ENCODE peak calls at places on chromosomes 12 and 14, in nine cellular contexts. F is hepatocyte; U is CD4-positive, CD25-positive, alpha-beta regulatory T cell; K is fibroblast of lung; O is CD4-positive, alpha-beta T cell; N is CD8-positive, alpha-beta memory T cell; V is OCI-LY7; Z is breast epithelium; B is adipocyte. Q is an unnamed sample. For H3K9me3, the result is how much of the 10 kb centered on the place peaks cover.

GRCh38 chr14:32129124-32129523 is 52.0 kb downstream of the ARHGAP5 start:
- DNase-seq in F (no peak), U (no peak), K (peak), O (no peak), N (no peak), V (no peak), Z (no peak), B (peak), Q (no peak)

GRCh38 chr12:58557156-58557555 is 363.1 kb downstream of the LRIG3 start:
- DNase-seq in F (peak), U (no peak), K (peak), O (no peak), N (no peak), V (no peak), Z (no peak), B (peak), Q (no peak)

GRCh38 chr12:76909290-76909689 is 30.5 kb upstream of the CSRP2 start:
- DNase-seq in F (no peak), U (no peak), K (no peak), O (no peak), N (no peak), V (no peak), Z (no peak), B (no peak), Q (no peak)

GRCh38 chr14:51219473-51220448 is 20.3 kb upstream of the TMX1 start:
- DNase-seq in F (peak), U (peak), K (peak), O (no peak), N (no peak), V (peak), Z (no peak), B (peak), Q (no peak)

GRCh38 chr12:24902521-24903304 is 46.2 kb downstream of the BCAT1 start:
- DNase-seq in F (peak), U (peak), K (peak), O (no peak), N (peak), V (no peak), Z (no peak), B (peak), Q (no peak)

GRCh38 chr12:93200291-93200917 is 177.3 kb upstream of the NUDT4 start:
- DNase-seq in F (no peak), U (no peak), K (peak), O (no peak), N (no peak), V (no peak), Z (no peak), B (peak), Q (no peak)

GRCh38 chr12:2431810-2432209 is 363.0 kb upstream of the FKBP4 start:
- DNase-seq in F (no peak), U (no peak), K (peak), O (no peak), N (no peak), V (no peak), Z (no peak), B (peak), Q (no peak)

GRCh38 chr14:50113381-50113811 is 3.0 kb downstream of the VCPKMT start:
- DNase-seq in F (no peak), U (no peak), K (no peak), O (no peak), N (no peak), V (no peak), Z (no peak), B (no peak), Q (no peak)

GRCh38 chr12:76111209-76111749 is 26.8 kb upstream of the NAP1L1 start:
- DNase-seq in F (no peak), U (no peak), K (no peak), O (no peak), N (no peak), V (no peak), Z (no peak), B (no peak), Q (no peak)

GRCh38 chr14:26835949-26836570 is 238.2 kb upstream of the NOVA1 start:
- DNase-seq in F (no peak), U (no peak), K (no peak), O (no peak), N (no peak), V (no peak), Z (no peak), B (no peak), Q (no peak)
- H3K9me3 ChIP-seq in F (under half), U (under half), K (under half), O (under half), N (under half), V (under half), Z (under half), B (under half), Q (under half)

DNA sequence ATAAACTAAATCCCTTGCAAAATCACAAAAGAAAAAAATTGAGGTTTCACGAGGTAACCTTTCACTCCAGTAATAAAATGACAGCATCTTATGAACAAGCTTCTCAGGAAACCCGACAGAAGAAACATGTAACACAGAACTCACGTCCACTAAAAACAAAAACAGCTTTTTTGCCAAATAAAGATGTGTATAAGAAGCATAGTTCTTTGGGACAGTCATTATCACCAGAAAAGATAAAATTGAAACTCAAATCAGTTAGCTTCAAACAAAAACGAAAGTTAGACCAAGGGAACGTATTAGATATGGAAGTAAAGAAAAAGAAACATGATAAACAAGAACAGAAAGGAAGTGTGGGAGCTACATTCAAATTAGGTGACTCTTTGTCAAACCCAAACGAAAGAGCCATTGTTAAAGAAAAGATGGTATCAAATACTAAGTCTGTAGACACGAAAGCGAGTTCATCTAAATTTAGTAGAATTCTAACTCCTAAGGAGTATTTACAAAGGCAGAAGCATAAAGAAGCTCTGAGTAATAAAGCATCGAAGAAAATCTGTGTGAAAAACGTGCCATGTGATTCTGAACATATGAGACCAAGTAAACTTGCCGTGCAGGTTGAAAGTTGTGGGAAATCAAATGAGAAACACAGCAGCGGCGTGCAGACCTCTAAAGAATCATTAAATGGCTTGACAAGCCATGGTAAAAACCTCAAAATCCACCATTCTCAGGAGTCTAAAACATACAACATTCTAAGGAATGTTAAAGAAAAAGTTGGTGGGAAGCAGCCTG is 25.8 kb downstream of the RESF1 start:
- DNase-seq in F (no peak), U (no peak), K (no peak), O (no peak), N (no peak), V (no peak), Z (no peak), B (no peak), Q (no peak)
- H3K9me3 ChIP-seq in F (half or more), U (half or more), K (under half), O (half or more), N (half or more), V (under half), Z (under half), B (under half), Q (under half)

DNA sequence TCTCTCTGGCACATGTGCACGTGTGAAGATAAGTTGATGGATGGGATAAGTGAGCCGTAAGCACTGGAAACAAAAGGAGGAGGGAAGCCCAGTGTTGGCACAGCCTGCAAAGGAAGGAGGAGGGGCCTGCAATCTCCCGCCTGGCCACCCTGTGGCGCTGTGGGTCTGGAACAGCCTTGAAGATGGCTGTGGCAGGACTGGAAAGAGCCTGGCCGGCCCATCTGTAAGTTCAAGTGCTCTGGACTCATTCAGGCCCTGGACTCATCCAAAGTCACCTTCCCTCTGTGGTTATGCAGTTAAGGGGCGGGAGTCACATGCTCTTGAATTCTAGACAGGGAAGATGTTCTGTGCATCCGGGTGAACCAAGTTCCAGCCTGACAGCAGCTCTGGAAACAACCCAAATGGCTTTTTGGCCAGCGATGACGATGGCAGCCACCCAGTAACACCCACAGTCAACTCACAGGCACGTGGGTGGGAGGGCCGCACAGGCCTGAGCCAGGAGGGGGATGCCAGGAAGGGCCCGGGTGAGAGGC is 50.4 kb downstream of the CHGA start:
- DNase-seq in F (peak), U (peak), K (peak), O (no peak), N (no peak), V (peak), Z (peak), B (peak), Q (no peak)
- H3K9me3 ChIP-seq in F (under half), U (under half), K (under half), O (under half), N (under half), V (under half), Z (under half), B (under half), Q (under half)

GRCh38 chr12:11954181-11954580 is 116.6 kb upstream of the BCL2L14 start:
- DNase-seq in F (no peak), U (peak), K (no peak), O (no peak), N (no peak), V (peak), Z (no peak), B (no peak), Q (no peak)
- H3K9me3 ChIP-seq in F (under half), U (under half), K (under half), O (under half), N (under half), V (under half), Z (under half), B (under half), Q (under half)

GRCh38 chr12:113191236-113191635 is 5.7 kb downstream of the RITA1 start:
- DNase-seq in F (no peak), U (no peak), K (no peak), O (no peak), N (no peak), V (no peak), Z (no peak), B (no peak), Q (no peak)
- H3K9me3 ChIP-seq in F (under half), U (under half), K (under half), O (under half), N (under half), V (under half), Z (under half), B (under half), Q (under half)

DNA sequence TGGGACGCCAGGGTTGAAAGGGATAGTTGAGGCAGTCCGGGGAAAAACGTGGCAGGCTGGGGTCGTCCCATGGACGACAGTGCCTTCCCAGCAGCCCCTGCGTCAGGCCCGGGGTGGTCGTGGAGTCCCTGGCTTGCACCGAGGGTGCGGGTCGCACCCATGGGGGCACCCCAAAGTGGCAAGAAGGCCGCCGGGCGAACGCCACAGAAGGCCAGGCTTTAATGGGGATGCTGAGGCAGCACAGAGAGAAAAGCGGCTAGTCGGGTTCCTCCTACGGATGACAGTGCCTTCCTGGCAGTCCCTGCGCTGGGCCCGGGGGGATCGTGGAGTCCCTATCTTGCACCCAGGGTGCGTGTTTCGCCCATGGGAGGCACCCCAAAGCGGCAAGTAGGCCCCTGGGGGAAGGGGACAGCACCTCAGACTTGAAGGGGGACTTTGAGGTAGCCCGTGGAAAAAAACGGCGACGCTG is 158.6 kb upstream of the ALG10B start:
- DNase-seq in F (no peak), U (no peak), K (no peak), O (no peak), N (no peak), V (no peak), Z (peak), B (no peak), Q (no peak)
- H3K9me3 ChIP-seq in F (under half), U (under half), K (under half), O (under half), N (under half), V (under half), Z (under half), B (under half), Q (under half)

DNA sequence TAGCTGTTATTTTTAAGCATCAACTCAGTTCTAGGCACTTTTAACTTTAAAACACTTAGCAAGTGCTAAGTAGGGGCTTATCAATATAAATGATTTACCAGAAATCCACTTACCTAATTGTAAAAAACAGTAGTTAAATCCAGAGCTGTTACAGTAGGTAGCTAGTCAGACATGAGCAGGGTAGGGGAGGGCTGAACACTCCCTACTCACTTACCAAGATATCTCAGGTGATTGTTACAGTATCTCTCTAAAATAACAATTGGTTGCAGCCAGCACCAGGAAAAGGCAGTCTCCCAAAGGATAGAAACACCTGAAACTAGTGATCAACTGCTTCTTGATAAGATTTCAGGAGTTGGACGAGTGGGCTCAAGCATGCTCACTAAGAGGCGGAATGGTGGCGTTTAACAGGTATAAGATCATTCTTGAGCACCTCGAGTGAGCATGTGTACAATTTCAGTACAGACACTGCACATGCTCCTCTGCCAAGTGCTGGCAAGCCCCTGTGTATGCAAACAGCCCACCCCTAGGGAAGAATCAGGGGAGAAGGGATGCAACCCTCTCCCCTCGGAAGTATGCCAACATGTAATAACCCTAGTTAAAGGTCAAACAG is 1113.5 kb upstream of the SEL1L start:
- DNase-seq in F (no peak), U (no peak), K (no peak), O (no peak), N (no peak), V (no peak), Z (no peak), B (no peak), Q (no peak)
- H3K9me3 ChIP-seq in F (under half), U (under half), K (under half), O (under half), N (under half), V (under half), Z (under half), B (under half), Q (under half)

GRCh38 chr14:62431496-62431895 is 613.8 kb downstream of the KCNH5 start:
- DNase-seq in F (no peak), U (no peak), K (no peak), O (no peak), N (no peak), V (no peak), Z (no peak), B (no peak), Q (no peak)
- H3K9me3 ChIP-seq in F (under half), U (under half), K (under half), O (under half), N (under half), V (under half), Z (under half), B (half or more), Q (under half)

GRCh38 chr12:34198924-34199323 is 176.6 kb downstream of the ALG10 start:
- DNase-seq in F (no peak), U (no peak), K (no peak), O (no peak), N (no peak), V (no peak), Z (no peak), B (no peak), Q (no peak)
- H3K9me3 ChIP-seq in F (under half), U (under half), K (under half), O (under half), N (under half), V (under half), Z (under half), B (under half), Q (under half)